ENCODE peak calls at places on chromosomes 11 and 22, in six cellular contexts. One of them, this sample, is unnamed.

GRCh38 chr11:120305286-120305685 is 19.8 kb upstream of the TLCD5 start:
- DNase-seq in HepG2: no peak
- DNase-seq in H1: no peak
- DNase-seq in GM12878: no peak
- DNase-seq in K562: no peak
- DNase-seq in GM12892: no peak
- DNase-seq in this sample: no peak

GRCh38 chr22:21447694-21448402 is 19.3 kb upstream of the TMEM191C start:
- DNase-seq in HepG2: no peak
- DNase-seq in H1: peak
- DNase-seq in GM12878: no peak
- DNase-seq in GM12892: no peak
- DNase-seq in K562: peak
- DNase-seq in this sample: no peak

GRCh38 chr11:46513934-46514342 is 79.9 kb downstream of the AMBRA1 start:
- DNase-seq in GM12892: no peak
- DNase-seq in HepG2: no peak
- DNase-seq in K562: peak
- DNase-seq in H1: no peak
- DNase-seq in GM12878: no peak
- DNase-seq in this sample: no peak

GRCh38 chr11:71327156-71328085 is 75.0 kb upstream of the SHANK2 start:
- DNase-seq in GM12892: no peak
- DNase-seq in H1: no peak
- DNase-seq in GM12878: no peak
- DNase-seq in HepG2: no peak
- DNase-seq in K562: no peak
- DNase-seq in this sample: no peak

GRCh38 chr11:84524422-84525051 is 1102.6 kb downstream of the DLG2 start:
- DNase-seq in HepG2: no peak
- DNase-seq in H1: no peak
- DNase-seq in GM12892: no peak
- DNase-seq in K562: no peak
- DNase-seq in GM12878: no peak
- DNase-seq in this sample: no peak

GRCh38 chr11:71080239-71081097 is 171.9 kb downstream of the SHANK2 start:
- DNase-seq in HepG2: peak
- DNase-seq in H1: peak
- DNase-seq in GM12878: peak
- DNase-seq in GM12892: peak
- DNase-seq in K562: peak
- DNase-seq in this sample: peak

GRCh38 chr11:31655483-31655882 is 145.9 kb downstream of the ELP4 start:
- DNase-seq in GM12878: no peak
- DNase-seq in HepG2: peak
- DNase-seq in GM12892: no peak
- DNase-seq in K562: no peak
- DNase-seq in H1: no peak
- DNase-seq in this sample: no peak

GRCh38 chr11:121456816-121457431 is 4.2 kb upstream of the SORL1-AS1 start:
- DNase-seq in GM12878: no peak
- DNase-seq in HepG2: no peak
- DNase-seq in GM12892: no peak
- DNase-seq in H1: no peak
- DNase-seq in K562: no peak
- DNase-seq in this sample: no peak

GRCh38 chr22:33300165-33300564 is 242.0 kb upstream of the SYN3 start:
- DNase-seq in K562: no peak
- DNase-seq in HepG2: no peak
- DNase-seq in GM12878: peak
- DNase-seq in H1: no peak
- DNase-seq in GM12892: no peak
- DNase-seq in this sample: no peak

GRCh38 chr22:29302402-29302680 is 4.1 kb upstream of the GAS2L1 start:
- DNase-seq in H1: no peak
- DNase-seq in HepG2: no peak
- DNase-seq in GM12892: no peak
- DNase-seq in K562: no peak
- DNase-seq in GM12878: no peak
- DNase-seq in this sample: no peak

GRCh38 chr11:88849368-88849767 is 216.4 kb downstream of the GRM5 start:
- DNase-seq in H1: no peak
- DNase-seq in GM12878: no peak
- DNase-seq in K562: no peak
- DNase-seq in GM12892: no peak
- DNase-seq in HepG2: no peak
- DNase-seq in this sample: no peak

GRCh38 chr11:46392421-46393230 is 1.1 kb upstream of the CHRM4 start:
- DNase-seq in GM12892: peak
- DNase-seq in HepG2: peak
- DNase-seq in GM12878: no peak
- DNase-seq in H1: peak
- DNase-seq in K562: peak
- DNase-seq in this sample: peak

GRCh38 chr11:34650528-34650927 is 29.6 kb downstream of the EHF start:
- DNase-seq in HepG2: no peak
- DNase-seq in GM12878: peak
- DNase-seq in GM12892: peak
- DNase-seq in K562: peak
- DNase-seq in H1: no peak
- DNase-seq in this sample: peak

DNA sequence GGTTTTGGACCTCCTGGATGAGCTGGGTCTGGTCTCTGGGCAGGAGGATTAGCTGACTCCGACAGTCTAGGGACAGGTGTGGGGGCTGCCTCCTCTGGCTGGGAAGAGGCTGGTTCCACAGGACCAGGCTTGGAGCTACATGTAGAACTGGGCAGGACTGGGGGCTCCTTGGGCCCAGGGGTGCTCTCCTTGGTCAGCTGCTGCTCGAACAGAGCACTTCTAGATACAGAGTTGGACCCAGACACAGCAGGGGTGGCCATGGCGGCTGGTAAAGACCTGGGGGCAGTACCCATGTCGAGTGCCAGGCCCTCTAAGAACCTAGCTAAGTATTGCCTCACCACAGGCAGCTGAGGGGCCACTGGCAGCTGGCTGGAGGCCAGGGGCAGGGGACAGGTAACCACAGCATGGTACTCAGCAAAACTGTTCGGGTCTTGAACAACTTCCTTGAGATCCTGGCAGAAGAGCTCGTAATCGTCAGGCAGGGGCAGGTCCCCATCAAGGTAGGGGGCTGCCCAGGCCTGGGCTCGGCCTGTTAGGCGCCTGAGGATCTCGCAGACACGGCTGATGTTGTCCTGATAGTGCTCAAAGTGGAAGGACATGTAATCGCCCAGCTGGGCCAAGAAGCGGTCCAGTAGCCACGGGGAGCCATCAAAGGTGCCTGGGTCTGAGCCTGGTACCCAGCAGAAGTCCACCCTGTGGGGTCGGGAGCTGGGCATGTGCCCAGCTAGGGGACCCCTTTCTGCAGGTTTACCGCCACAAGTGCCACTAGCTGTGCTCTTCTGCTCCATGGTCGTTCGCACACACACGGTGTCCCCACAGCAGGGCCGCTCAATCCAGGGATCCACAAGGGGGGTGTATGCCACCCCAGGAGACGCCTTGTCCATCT is 3.1 kb downstream of the GNB1L start:
- DNase-seq in K562: no peak
- DNase-seq in H1: no peak
- DNase-seq in HepG2: no peak
- DNase-seq in GM12878: no peak
- DNase-seq in GM12892: no peak
- DNase-seq in this sample: no peak
- TF ChIP-seq TAF1 in K562: no peak
- TF ChIP-seq TAF1 in H1: no peak
- TF ChIP-seq TAF1 in HepG2: no peak
- TF ChIP-seq TAF1 in GM12878: no peak
- TF ChIP-seq TAF1 in GM12892: no peak
- TF ChIP-seq TAF1 in this sample: no peak

GRCh38 chr11:85953491-85954143 is 98.4 kb downstream of the CCDC83 start:
- DNase-seq in K562: peak
- DNase-seq in H1: no peak
- DNase-seq in GM12892: no peak
- DNase-seq in HepG2: no peak
- DNase-seq in GM12878: no peak
- DNase-seq in this sample: no peak

GRCh38 chr11:85949798-85950197 is 94.6 kb downstream of the CCDC83 start:
- DNase-seq in H1: no peak
- DNase-seq in GM12878: no peak
- DNase-seq in K562: no peak
- DNase-seq in GM12892: no peak
- DNase-seq in HepG2: peak
- DNase-seq in this sample: no peak

GRCh38 chr11:85950317-85951048 is 95.3 kb downstream of the CCDC83 start:
- DNase-seq in H1: no peak
- DNase-seq in K562: no peak
- DNase-seq in GM12892: no peak
- DNase-seq in HepG2: no peak
- DNase-seq in GM12878: no peak
- DNase-seq in this sample: no peak

GRCh38 chr11:85951049-85951405 is 95.8 kb downstream of the CCDC83 start:
- DNase-seq in H1: no peak
- DNase-seq in HepG2: no peak
- DNase-seq in K562: no peak
- DNase-seq in GM12892: no peak
- DNase-seq in GM12878: no peak
- DNase-seq in this sample: no peak

GRCh38 chr11:85951428-85952107 is 96.4 kb downstream of the CCDC83 start:
- DNase-seq in GM12892: no peak
- DNase-seq in H1: no peak
- DNase-seq in GM12878: no peak
- DNase-seq in K562: no peak
- DNase-seq in HepG2: no peak
- DNase-seq in this sample: no peak
- TF ChIP-seq POLR2A in GM12892: no peak
- TF ChIP-seq POLR2A in H1: no peak
- TF ChIP-seq POLR2A in GM12878: no peak
- TF ChIP-seq POLR2A in K562: peak
- TF ChIP-seq POLR2A in HepG2: no peak
- TF ChIP-seq POLR2A in this sample: no peak

GRCh38 chr22:50170453-50171318 is at the start of gene PANX2:
- DNase-seq in HepG2: no peak
- DNase-seq in K562: no peak
- DNase-seq in H1: no peak
- DNase-seq in GM12892: no peak
- DNase-seq in GM12878: no peak
- DNase-seq in this sample: no peak
- TF ChIP-seq TAF1 in HepG2: no peak
- TF ChIP-seq TAF1 in K562: no peak
- TF ChIP-seq TAF1 in H1: no peak
- TF ChIP-seq TAF1 in GM12892: no peak
- TF ChIP-seq TAF1 in GM12878: no peak
- TF ChIP-seq TAF1 in this sample: no peak

DNA sequence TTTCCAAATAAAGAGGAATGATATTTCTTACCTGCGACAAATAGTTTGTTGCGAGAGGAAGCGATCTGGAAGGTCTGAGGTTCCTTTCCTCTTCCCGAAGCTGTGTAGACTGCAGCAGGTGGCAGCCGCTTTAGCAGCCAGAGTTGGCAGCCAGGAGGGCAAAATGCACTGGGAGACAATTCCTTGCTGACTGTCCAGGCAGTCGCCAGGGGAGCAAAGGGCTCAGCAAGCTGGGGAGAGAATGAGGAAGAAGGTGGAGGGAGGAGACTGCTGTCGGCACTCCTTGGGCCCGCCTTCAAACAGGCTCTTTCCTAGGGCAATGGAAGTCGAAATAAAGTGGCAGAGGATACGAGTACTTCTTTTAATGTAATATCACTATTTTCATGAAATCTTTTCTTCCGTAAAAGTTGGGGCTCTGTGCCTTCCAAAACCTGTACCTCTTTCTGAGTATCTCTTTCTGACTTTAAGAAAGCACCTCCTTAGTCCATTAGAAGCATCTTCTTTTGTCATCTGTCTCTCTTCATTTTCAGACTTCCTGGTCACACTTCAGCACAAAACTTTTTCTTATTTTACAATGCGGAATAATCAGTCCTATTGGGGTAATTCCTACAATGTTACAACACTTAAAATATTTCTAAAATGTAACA is at the start of gene IL18:
- DNase-seq in GM12878: no peak
- DNase-seq in H1: peak
- DNase-seq in K562: peak
- DNase-seq in HepG2: no peak
- DNase-seq in GM12892: no peak
- DNase-seq in this sample: no peak
- TF ChIP-seq POLR2A in GM12878: no peak
- TF ChIP-seq POLR2A in H1: no peak
- TF ChIP-seq POLR2A in K562: peak
- TF ChIP-seq POLR2A in HepG2: no peak
- TF ChIP-seq POLR2A in GM12892: no peak
- TF ChIP-seq POLR2A in this sample: no peak

GRCh38 chr11:106321601-106322000 is 244.1 kb downstream of the AASDHPPT start:
- DNase-seq in GM12878: no peak
- DNase-seq in K562: no peak
- DNase-seq in GM12892: no peak
- DNase-seq in HepG2: no peak
- DNase-seq in H1: no peak
- DNase-seq in this sample: no peak
- TF ChIP-seq TAF1 in GM12878: no peak
- TF ChIP-seq TAF1 in K562: no peak
- TF ChIP-seq TAF1 in GM12892: no peak
- TF ChIP-seq TAF1 in HepG2: no peak
- TF ChIP-seq TAF1 in H1: no peak
- TF ChIP-seq TAF1 in this sample: no peak

DNA sequence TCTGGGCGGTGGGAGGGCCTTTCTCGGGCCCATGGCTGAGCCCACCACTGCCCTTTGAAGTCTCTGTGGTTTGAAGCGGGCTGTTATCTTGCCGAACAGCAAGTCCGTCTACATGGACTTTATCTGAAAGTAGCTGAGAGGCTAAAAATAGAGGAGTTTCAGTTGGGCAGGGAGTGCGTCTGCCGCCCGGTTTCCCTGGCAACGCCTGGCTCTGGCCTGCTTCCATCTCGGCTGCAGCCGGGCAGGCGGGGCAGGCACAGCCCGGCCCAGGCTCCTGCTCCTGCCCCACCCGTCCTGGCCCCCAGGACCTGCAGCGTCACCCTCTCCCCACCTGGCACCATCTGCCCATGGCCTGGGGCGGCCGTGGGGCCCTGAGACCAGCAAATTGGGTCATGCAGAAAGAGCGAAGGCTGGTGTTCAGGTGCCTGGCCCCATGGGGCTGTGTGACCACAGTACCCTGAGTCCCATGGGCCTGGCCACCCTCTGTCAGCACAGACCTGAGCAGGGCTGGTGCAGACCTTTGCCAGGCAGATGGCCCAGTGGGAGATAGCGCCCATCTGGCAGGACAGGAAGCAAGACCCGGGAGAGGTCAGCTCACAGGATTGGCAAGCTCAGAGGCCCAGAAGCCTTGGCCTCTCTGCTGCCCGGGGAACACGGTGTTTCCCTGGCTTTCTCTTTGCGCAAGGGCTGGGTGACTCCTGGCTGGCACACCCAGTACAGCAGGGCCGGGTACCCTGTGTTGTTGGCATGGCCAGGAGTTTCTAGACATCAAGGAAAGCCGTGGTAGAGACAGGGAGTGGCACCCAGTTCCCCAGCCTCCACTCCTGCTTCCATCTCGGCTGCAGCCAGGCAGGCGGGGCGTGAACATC is 79.1 kb upstream of the KCNQ1OT1 start:
- DNase-seq in H1: peak
- DNase-seq in K562: peak
- DNase-seq in GM12878: no peak
- DNase-seq in HepG2: peak
- DNase-seq in GM12892: peak
- DNase-seq in this sample: peak
- TF ChIP-seq POLR2A in H1: no peak
- TF ChIP-seq POLR2A in K562: no peak
- TF ChIP-seq POLR2A in GM12878: no peak
- TF ChIP-seq POLR2A in HepG2: no peak
- TF ChIP-seq POLR2A in GM12892: no peak
- TF ChIP-seq POLR2A in this sample: no peak